ENCODE peak calls at places on chromosomes 7 and 10, in four cellular contexts. One of them, this sample, is unnamed.

GRCh38 chr10:5183923-5184322 is 1.0 kb downstream of the AKR1C8 start:
- DNase-seq in HCT116: no peak
- DNase-seq in transverse colon: no peak
- DNase-seq in psoas muscle: no peak
- DNase-seq in this sample: no peak

GRCh38 chr7:90552521-90552920 is 43.6 kb upstream of the CDK14 start:
- DNase-seq in transverse colon: no peak
- DNase-seq in HCT116: no peak
- DNase-seq in psoas muscle: no peak
- DNase-seq in this sample: no peak

GRCh38 chr10:95873139-95873538 is 34.6 kb upstream of the CC2D2B start:
- DNase-seq in transverse colon: no peak
- DNase-seq in HCT116: no peak
- DNase-seq in psoas muscle: no peak
- DNase-seq in this sample: no peak

GRCh38 chr7:74462707-74463100 is 9.0 kb downstream of the GTF2IRD1 start:
- DNase-seq in HCT116: no peak
- DNase-seq in psoas muscle: no peak
- DNase-seq in transverse colon: no peak
- DNase-seq in this sample: no peak

GRCh38 chr10:96687317-96688012 is 32.8 kb downstream of the PIK3AP1 start:
- DNase-seq in HCT116: no peak
- DNase-seq in transverse colon: no peak
- DNase-seq in psoas muscle: no peak
- DNase-seq in this sample: no peak

GRCh38 chr10:126234630-126235029 is 153.6 kb downstream of the ADAM12 start:
- DNase-seq in HCT116: no peak
- DNase-seq in transverse colon: no peak
- DNase-seq in psoas muscle: no peak
- DNase-seq in this sample: no peak

GRCh38 chr7:69049341-69049740 is 548.9 kb upstream of the AUTS2 start:
- DNase-seq in psoas muscle: no peak
- DNase-seq in transverse colon: no peak
- DNase-seq in HCT116: no peak
- DNase-seq in this sample: no peak

GRCh38 chr7:101736077-101736476 is 81.3 kb upstream of the CUX1 start:
- DNase-seq in HCT116: no peak
- DNase-seq in psoas muscle: no peak
- DNase-seq in transverse colon: no peak
- DNase-seq in this sample: no peak

GRCh38 chr7:118689403-118689802 is 464.9 kb downstream of the ANKRD7 start:
- DNase-seq in HCT116: no peak
- DNase-seq in transverse colon: no peak
- DNase-seq in psoas muscle: no peak
- DNase-seq in this sample: no peak

GRCh38 chr7:92916751-92917369 is 80.5 kb upstream of the CDK6 start:
- DNase-seq in transverse colon: no peak
- DNase-seq in HCT116: peak; percentile 32
- DNase-seq in psoas muscle: no peak
- DNase-seq in this sample: no peak

GRCh38 chr7:158321056-158321700 is 266.4 kb downstream of the PTPRN2 start:
- DNase-seq in HCT116: no peak
- DNase-seq in psoas muscle: no peak
- DNase-seq in transverse colon: no peak
- DNase-seq in this sample: no peak

GRCh38 chr10:29417324-29417723 is 128.5 kb downstream of the LYZL1 start:
- DNase-seq in HCT116: no peak
- DNase-seq in psoas muscle: no peak
- DNase-seq in transverse colon: no peak
- DNase-seq in this sample: no peak

GRCh38 chr10:6204063-6204340 is 1.3 kb downstream of the PFKFB3 start:
- DNase-seq in HCT116: no peak
- DNase-seq in psoas muscle: no peak
- DNase-seq in transverse colon: peak; percentile 60
- DNase-seq in this sample: no peak

GRCh38 chr7:151512353-151512752 is 7.3 kb downstream of the RHEB start:
- DNase-seq in transverse colon: no peak
- DNase-seq in HCT116: no peak
- DNase-seq in psoas muscle: no peak
- DNase-seq in this sample: no peak

GRCh38 chr7:128912281-128912680 is 1.8 kb upstream of the KCP start:
- DNase-seq in HCT116: no peak
- DNase-seq in transverse colon: no peak
- DNase-seq in psoas muscle: no peak
- DNase-seq in this sample: no peak

GRCh38 chr7:1674161-1675035 is 4.3 kb downstream of the ELFN1 start:
- DNase-seq in transverse colon: no peak
- DNase-seq in psoas muscle: no peak
- DNase-seq in HCT116: no peak
- DNase-seq in this sample: no peak

DNA sequence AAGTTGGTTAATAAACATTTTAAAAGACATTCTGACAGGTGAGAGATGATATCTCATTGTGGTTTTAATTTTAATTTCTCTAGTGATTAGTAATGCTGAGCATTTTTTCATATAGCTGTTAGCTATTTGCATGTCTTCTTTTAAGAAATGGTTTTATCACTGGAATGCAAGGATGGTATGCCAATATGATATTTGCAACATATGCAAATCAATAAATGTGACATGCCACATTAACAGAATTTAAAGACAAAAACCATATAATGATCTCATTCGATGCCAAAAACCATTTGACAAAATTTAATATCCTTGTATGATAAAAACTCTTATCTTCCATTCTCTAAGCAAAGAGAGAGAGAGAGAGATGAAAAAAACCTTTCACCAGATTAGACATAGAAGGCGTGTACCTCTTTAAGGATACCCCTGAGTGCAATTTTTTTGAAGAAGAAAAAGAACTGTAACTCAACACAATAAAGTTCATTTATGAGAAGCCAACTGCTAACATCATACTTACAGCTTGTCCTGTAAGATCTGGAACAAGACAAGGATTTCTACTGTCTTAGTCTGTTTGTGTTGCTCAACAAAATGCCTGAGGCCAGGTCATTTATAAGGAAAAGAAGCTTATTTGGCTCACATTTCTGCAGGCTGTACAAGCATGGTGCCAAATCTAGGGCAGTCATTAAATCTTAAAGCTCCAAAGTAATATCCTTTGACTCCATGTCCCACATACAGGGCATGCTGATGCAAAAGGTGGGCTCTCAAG is 39.7 kb upstream of the ZMYND11 start:
- DNase-seq in transverse colon: no peak
- DNase-seq in psoas muscle: no peak
- DNase-seq in HCT116: no peak
- DNase-seq in this sample: no peak
- H3K9me3 ChIP-seq in transverse colon: peaks cover 21% of the 10 kb centered on the region
- H3K9me3 ChIP-seq in psoas muscle: peaks cover 5% of the 10 kb centered on the region
- H3K9me3 ChIP-seq in HCT116: peaks cover 3% of the 10 kb centered on the region
- H3K9me3 ChIP-seq in this sample: peaks cover 6% of the 10 kb centered on the region

DNA sequence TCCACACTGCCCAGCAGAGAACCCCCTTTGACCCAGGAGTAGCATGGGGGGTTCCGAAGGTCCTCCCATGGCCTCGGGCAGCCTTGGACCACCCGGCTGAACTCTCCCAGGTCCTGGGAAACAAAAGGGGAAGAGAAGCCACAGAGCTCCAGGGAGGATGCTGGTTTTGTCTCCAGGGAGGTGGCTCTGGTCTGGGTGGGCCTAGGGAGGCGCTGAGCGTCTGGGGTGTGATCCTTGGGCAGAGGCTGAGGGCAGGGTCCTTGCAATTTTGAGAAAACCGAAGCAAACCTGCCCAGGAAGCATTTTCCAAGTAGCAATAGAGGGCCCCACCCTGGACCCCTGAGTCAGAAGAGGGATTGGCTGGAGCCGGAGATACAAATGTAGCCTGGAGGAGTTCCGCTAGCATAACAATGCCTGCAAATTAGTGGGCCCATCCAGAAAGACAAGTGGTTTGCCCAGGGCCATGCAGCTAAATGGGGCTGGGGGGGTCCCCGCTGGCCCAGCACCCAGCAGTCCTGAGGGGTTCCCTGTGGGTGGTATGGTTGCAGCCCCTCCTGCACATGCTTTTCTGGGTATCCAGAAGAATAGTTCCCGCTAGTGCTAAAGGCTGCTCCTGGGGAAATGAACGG is 2.0 kb downstream of the UTF1 start:
- DNase-seq in psoas muscle: no peak
- DNase-seq in transverse colon: no peak
- DNase-seq in HCT116: no peak
- DNase-seq in this sample: no peak
- H3K4me3 ChIP-seq in psoas muscle: no peak overlapping the region
- H3K4me3 ChIP-seq in transverse colon: no peak overlapping the region
- H3K4me3 ChIP-seq in HCT116: no peak overlapping the region
- H3K4me3 ChIP-seq in this sample: no peak overlapping the region

DNA sequence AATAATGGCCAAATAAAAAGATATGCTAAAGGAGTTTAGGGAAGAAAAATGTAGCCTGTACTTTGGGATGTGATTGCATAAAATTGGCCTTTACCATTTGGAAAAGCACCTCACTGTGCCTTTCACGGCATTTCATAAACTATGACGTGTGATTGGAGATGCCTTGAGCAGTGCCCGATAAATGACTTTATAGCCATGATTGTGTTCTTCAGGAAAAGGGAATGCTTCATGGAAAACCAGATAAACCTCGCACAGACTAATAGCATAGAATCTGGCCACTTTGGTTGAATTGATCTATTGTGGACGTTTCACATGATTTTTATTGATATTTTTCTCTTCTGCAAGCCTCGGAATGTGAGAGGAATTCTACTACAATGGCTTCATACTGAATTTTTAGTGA is 502.0 kb upstream of the MKI67 start:
- DNase-seq in psoas muscle: no peak
- DNase-seq in HCT116: no peak
- DNase-seq in transverse colon: no peak
- DNase-seq in this sample: no peak
- H3K9me3 ChIP-seq in psoas muscle: no peaks in the 10 kb centered on the region
- H3K9me3 ChIP-seq in HCT116: no peaks in the 10 kb centered on the region
- H3K9me3 ChIP-seq in transverse colon: no peaks in the 10 kb centered on the region
- H3K9me3 ChIP-seq in this sample: no peaks in the 10 kb centered on the region

GRCh38 chr10:58764087-58764747 is 251.5 kb downstream of the BICC1 start:
- DNase-seq in transverse colon: no peak
- DNase-seq in HCT116: no peak
- DNase-seq in psoas muscle: no peak
- DNase-seq in this sample: no peak

GRCh38 chr10:58771850-58772249 is 259.2 kb downstream of the BICC1 start:
- DNase-seq in psoas muscle: no peak
- DNase-seq in HCT116: no peak
- DNase-seq in transverse colon: no peak
- DNase-seq in this sample: no peak

GRCh38 chr10:58767652-58768051 is 255.0 kb downstream of the BICC1 start:
- DNase-seq in HCT116: no peak
- DNase-seq in psoas muscle: no peak
- DNase-seq in transverse colon: no peak
- DNase-seq in this sample: no peak

DNA sequence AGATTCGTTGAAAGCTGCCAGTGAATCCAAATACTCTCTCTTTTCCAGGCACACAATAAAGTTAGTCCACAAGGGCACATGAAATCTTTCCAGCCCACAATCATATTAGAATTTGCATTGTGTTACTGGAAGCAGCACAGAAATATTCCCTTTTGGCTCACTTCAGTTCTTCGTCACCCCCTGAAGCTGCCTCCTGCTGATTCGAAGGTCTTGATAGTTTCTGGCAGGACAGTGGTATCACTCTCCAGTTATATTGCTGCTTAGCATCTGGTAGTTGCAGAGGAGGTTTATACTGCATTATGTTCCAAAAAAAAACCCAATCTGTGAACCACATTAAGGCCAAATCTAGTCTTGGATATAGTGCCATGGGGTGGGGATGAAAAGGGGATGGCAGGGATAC is 253.2 kb downstream of the BICC1 start:
- DNase-seq in transverse colon: no peak
- DNase-seq in psoas muscle: no peak
- DNase-seq in HCT116: no peak
- DNase-seq in this sample: no peak
- H3K4me3 ChIP-seq in transverse colon: no peak overlapping the region
- H3K4me3 ChIP-seq in psoas muscle: no peak overlapping the region
- H3K4me3 ChIP-seq in HCT116: no peak overlapping the region
- H3K4me3 ChIP-seq in this sample: no peak overlapping the region

DNA sequence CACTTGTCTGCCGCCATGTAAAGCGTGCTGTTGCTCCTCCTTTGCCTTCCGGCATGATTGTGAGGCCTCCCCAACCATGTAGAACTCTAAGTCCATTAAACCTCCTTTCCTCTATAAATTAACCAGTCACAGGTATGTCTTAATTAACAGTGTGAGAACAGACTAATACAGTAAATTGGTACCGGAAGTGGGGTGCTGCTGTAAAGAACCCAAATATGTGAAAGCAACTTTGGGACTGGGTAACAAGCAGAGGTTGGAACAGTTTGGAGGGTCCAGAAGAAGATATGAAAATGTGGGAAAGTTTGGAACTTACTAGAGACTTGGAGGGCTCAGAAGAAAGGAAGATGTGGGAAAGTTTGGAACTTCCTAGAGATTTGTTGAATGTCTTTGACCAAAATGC is 106.8 kb upstream of the DIP2C start:
- DNase-seq in psoas muscle: no peak
- DNase-seq in HCT116: no peak
- DNase-seq in transverse colon: no peak
- DNase-seq in this sample: no peak
- H3K9me3 ChIP-seq in psoas muscle: no peaks in the 10 kb centered on the region
- H3K9me3 ChIP-seq in HCT116: peaks cover 6% of the 10 kb centered on the region
- H3K9me3 ChIP-seq in transverse colon: no peaks in the 10 kb centered on the region
- H3K9me3 ChIP-seq in this sample: no peaks in the 10 kb centered on the region